ENCODE peak calls at places on chromosomes 4 and X, in four cellular contexts. P, O, H and K are unnamed samples.

GRCh38 chrX:53071604-53072417 is 10.4 kb upstream of the TSPYL2 start:
- DNase-seq in O (peak; percentile 65), H (peak; percentile 73), P (peak; percentile 56), K (peak; percentile 52)

GRCh38 chrX:34275710-34276109 is 143.6 kb upstream of the FAM47A start:
- DNase-seq in P (no peak), H (peak; percentile 27), O (no peak), K (no peak)

GRCh38 chrX:103398321-103398937 is 22.1 kb downstream of the BEX3 start:
- DNase-seq in O (peak; percentile 84), P (peak; percentile 11), H (no peak), K (no peak)

GRCh38 chrX:56564921-56565861 is 1.8 kb downstream of the UBQLN2 start:
- DNase-seq in O (peak; percentile 1), H (peak; percentile 2), P (no peak), K (no peak)

GRCh38 chr4:46648088-46648744 is 258.3 kb upstream of the GABRA2 start:
- DNase-seq in H (peak; percentile 35), P (no peak), O (peak; percentile 67), K (peak; percentile 63)

GRCh38 chr4:145680902-145681301 is 956 bp downstream of the C4orf51 start:
- DNase-seq in P (no peak), O (no peak), H (peak; percentile 11), K (no peak)

GRCh38 chrX:134836497-134836968 is 154.3 kb upstream of the SMIM10 start:
- DNase-seq in H (no peak), O (peak; percentile 30), P (no peak), K (no peak)

GRCh38 chr4:53234669-53235068 is 131.2 kb downstream of the SCFD2 start:
- DNase-seq in P (no peak), H (no peak), O (no peak), K (peak; percentile 5)

GRCh38 chrX:136065044-136065671 is 79.9 kb downstream of the SLC9A6 start:
- DNase-seq in H (peak; percentile 5), P (no peak), O (peak; percentile 64), K (no peak)

GRCh38 chrX:153763298-153763932 is 634 bp upstream of the PLXNB3 start:
- DNase-seq in H (no peak), O (no peak), P (no peak), K (no peak)

GRCh38 chr4:127997534-127998388 is 32.6 kb downstream of the ABHD18 start:
- DNase-seq in H (peak; percentile 14), P (peak; percentile 58), O (peak; percentile 59), K (no peak)

GRCh38 chr4:37389967-37390580 is 145.5 kb downstream of the NWD2 start:
- DNase-seq in O (peak; percentile 61), H (peak; percentile 69), P (peak; percentile 2), K (no peak)

GRCh38 chrX:102126863-102127262 is 1.4 kb downstream of the TCEAL2 start:
- DNase-seq in O (no peak), H (no peak), P (no peak), K (no peak)

GRCh38 chrX:69096963-69097362 is 68.3 kb downstream of the PJA1 start:
- DNase-seq in H (no peak), P (no peak), O (no peak), K (no peak)

GRCh38 chr4:108762559-108763225 is at the start of gene ETNPPL:
- DNase-seq in H (peak; percentile 76), O (no peak), P (no peak), K (no peak)

GRCh38 chr4:94566420-94566819 is 114.7 kb downstream of the PDLIM5 start:
- DNase-seq in H (no peak), O (no peak), P (no peak), K (no peak)

GRCh38 chr4:3791910-3792542 is 25.8 kb downstream of the ADRA2C start:
- DNase-seq in H (peak; percentile 91), O (peak; percentile 14), P (no peak), K (no peak)

GRCh38 chrX:29487214-29487613 is 728.1 kb upstream of the MAGEB2 start:
- DNase-seq in O (no peak), P (no peak), H (no peak), K (no peak)

GRCh38 chrX:567891-568290 is 62.7 kb upstream of the SHOX start:
- DNase-seq in O (no peak), H (no peak), P (no peak), K (no peak)

GRCh38 chr4:41319553-41319952 is 62.8 kb downstream of the UCHL1 start:
- DNase-seq in O (no peak), P (peak; percentile 29), H (no peak), K (no peak)

GRCh38 chr4:84530449-84530848 is 31.4 kb upstream of the NKX6-1 start:
- DNase-seq in P (no peak), O (peak; percentile 34), H (no peak), K (no peak)

GRCh38 chr4:166594326-166594946 is 639.9 kb downstream of the SPOCK3 start:
- DNase-seq in P (peak; percentile 15), O (peak; percentile 56), H (peak; percentile 77), K (no peak)

GRCh38 chrX:21574793-21575192 is 83.3 kb downstream of the KLHL34 start:
- DNase-seq in H (no peak), P (no peak), O (no peak), K (no peak)

GRCh38 chr4:148170408-148171385 is 271.5 kb downstream of the NR3C2 start:
- DNase-seq in O (no peak), H (no peak), P (no peak), K (peak; percentile 49)

GRCh38 chr4:24765331-24765990 is 29.9 kb upstream of the SOD3 start:
- DNase-seq in H (no peak), O (no peak), P (no peak), K (no peak)

GRCh38 chr4:183095199-183095512 is 3.9 kb upstream of the WWC2 start:
- DNase-seq in O (no peak), H (no peak), P (no peak), K (no peak)

GRCh38 chr4:48489683-48490011 is 405 bp upstream of the ZAR1 start:
- DNase-seq in O (no peak), P (no peak), H (no peak), K (no peak)

GRCh38 chr4:168636506-168637176 is 139.8 kb downstream of the PALLD start:
- DNase-seq in O (peak; percentile 80), P (no peak), H (no peak), K (no peak)

GRCh38 chrX:41922694-41923171 is 621 bp downstream of the CASK start:
- DNase-seq in P (peak; percentile 17), O (peak; percentile 24), H (peak; percentile 71), K (no peak)

GRCh38 chrX:69189972-69190371 is 24.7 kb upstream of the PJA1 start:
- DNase-seq in H (no peak), O (peak; percentile 19), P (no peak), K (no peak)

GRCh38 chrX:151082077-151082948 is 94.1 kb upstream of the GPR50 start:
- DNase-seq in P (peak; percentile 56), H (peak; percentile 76), O (peak; percentile 53), K (no peak)

GRCh38 chr4:184459413-184459812 is 14.9 kb downstream of the IRF2 start:
- DNase-seq in O (peak; percentile 20), H (no peak), P (no peak), K (no peak)

GRCh38 chr4:48017108-48017527 is 546 bp downstream of the NIPAL1 start:
- DNase-seq in H (peak; percentile 56), O (peak; percentile 64), P (peak; percentile 25), K (peak; percentile 57)

GRCh38 chrX:38249965-38250364 is 29.3 kb upstream of the SRPX start:
- DNase-seq in H (no peak), P (no peak), O (peak; percentile 46), K (no peak)

GRCh38 chr4:26584725-26585124 is 841 bp downstream of the TBC1D19 start:
- DNase-seq in O (no peak), H (no peak), P (no peak), K (no peak)

GRCh38 chr4:26589699-26590098 is 5.8 kb downstream of the TBC1D19 start:
- DNase-seq in H (no peak), O (no peak), P (no peak), K (no peak)

GRCh38 chr4:26583538-26583864 is 383 bp upstream of the TBC1D19 start:
- DNase-seq in P (peak; percentile 7), O (no peak), H (no peak), K (no peak)

GRCh38 chr4:26579169-26579568 is 4.7 kb upstream of the TBC1D19 start:
- DNase-seq in P (no peak), O (no peak), H (no peak), K (no peak)

DNA sequence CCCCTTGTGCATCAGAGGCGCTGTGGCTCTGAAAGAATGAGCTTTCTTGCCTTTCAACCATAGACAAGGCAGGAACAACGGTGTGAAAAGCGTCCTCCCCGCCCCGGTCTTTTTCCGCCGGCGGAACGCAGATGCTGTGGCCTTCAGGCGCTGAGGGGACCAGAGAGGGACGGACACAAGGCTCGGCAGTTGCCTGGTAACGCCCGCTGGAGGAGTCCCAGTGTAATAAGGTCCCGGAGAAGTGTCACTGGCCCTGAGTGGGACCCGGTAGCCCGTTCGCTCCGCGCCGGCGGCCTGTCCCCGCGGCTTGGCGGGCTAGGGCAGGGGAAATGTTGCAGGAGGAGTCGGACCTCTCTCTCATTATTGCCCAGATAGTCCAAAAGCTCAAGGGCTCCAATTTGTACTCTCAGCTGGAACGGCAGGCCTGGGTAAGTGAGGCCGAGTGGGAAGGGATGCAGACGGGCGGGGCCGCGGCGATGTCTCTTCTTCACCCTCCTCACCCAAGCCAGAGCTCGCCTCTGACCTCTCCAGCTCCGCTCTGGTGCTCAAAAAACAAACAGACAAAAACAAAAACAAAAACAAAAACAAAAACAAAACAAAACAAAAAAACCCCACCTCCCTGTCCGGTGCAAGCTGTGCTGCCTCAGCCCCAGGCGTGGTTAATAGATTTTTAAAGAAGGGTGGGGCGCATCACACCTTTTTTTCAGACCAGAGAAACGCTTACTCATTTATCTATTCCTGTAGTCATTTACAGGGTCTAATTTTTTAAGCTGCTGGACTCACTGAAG is at the start of gene TBC1D19:
- DNase-seq in P (peak; percentile 72), H (peak; percentile 93), O (peak; percentile 90), K (no peak)
- TF ChIP-seq CTCF in P (no peak), H (no peak), O (no peak), K (no peak)

GRCh38 chr4:155249036-155249566 is 40.7 kb downstream of the NPY2R start:
- DNase-seq in H (no peak), P (no peak), O (no peak), K (no peak)

GRCh38 chr4:155245105-155245504 is 36.7 kb downstream of the NPY2R start:
- DNase-seq in P (no peak), H (no peak), O (no peak), K (no peak)

GRCh38 chr4:155248002-155248896 is 39.8 kb downstream of the NPY2R start:
- DNase-seq in H (no peak), O (peak; percentile 7), P (no peak), K (no peak)
- TF ChIP-seq CTCF in H (no peak), O (no peak), P (no peak), K (no peak)

GRCh38 chr4:122744229-122744628 is 11.7 kb downstream of the BBS12 start:
- DNase-seq in P (no peak), O (peak; percentile 84), H (no peak), K (no peak)
- TF ChIP-seq CTCF in P (no peak), O (no peak), H (no peak), K (no peak)

GRCh38 chr4:111847256-111848108 is 297.8 kb upstream of the FAM241A start:
- DNase-seq in P (no peak), O (no peak), H (no peak), K (no peak)
- TF ChIP-seq CTCF in P (no peak), O (peak; percentile 14), H (no peak), K (peak; percentile 18)

GRCh38 chr4:87391783-87392054 is 731 bp upstream of the HSD17B11 start:
- DNase-seq in O (no peak), P (no peak), H (no peak), K (no peak)

GRCh38 chr4:87392183-87392582 is 1.2 kb upstream of the HSD17B11 start:
- DNase-seq in P (no peak), O (no peak), H (no peak), K (no peak)

GRCh38 chr4:87387237-87387636 is 3.8 kb downstream of the HSD17B11 start:
- DNase-seq in P (no peak), H (no peak), O (no peak), K (no peak)

GRCh38 chr4:87390931-87391782 is at the start of gene HSD17B11:
- DNase-seq in O (peak; percentile 97), H (peak; percentile 94), P (peak; percentile 92), K (no peak)
- TF ChIP-seq CTCF in O (peak; percentile 11), H (no peak), P (no peak), K (peak; percentile 25)